ENCODE peak calls at places on chromosomes 1 and 21, in nine cellular contexts. R is EH; T is left ventricle myocardium inferior; M is activated CD4-positive, CD25-positive, alpha-beta regulatory T cell; X is stimulated activated CD4-positive, alpha-beta T cell treated with anti-CD3 and anti-CD28 coated beads, Interleukin-15, amount 100 ng/mL, for 24 hours; S is HCT116; F is stromal cell of bone marrow; N is AG09309; A is left ventricle myocardium superior. C is an unnamed sample.

GRCh38 chr21:42042651-42043050 is 28.5 kb upstream of the UMODL1 start:
- DNase-seq in R (no peak), T (no peak), M (no peak), X (no peak), S (no peak), F (no peak), N (no peak), A (peak), C (no peak)

GRCh38 chr1:48492392-48492791 is 20.4 kb upstream of the SPATA6 start:
- DNase-seq in R (no peak), T (no peak), M (no peak), X (no peak), S (no peak), F (no peak), N (no peak), A (peak), C (no peak)

GRCh38 chr1:203186446-203187305 is at the start of gene CHI3L1:
- DNase-seq in R (no peak), T (no peak), M (no peak), X (no peak), S (no peak), F (no peak), N (no peak), A (no peak), C (no peak)

GRCh38 chr21:20353351-20353750 is 644.9 kb upstream of the NCAM2 start:
- DNase-seq in R (no peak), T (no peak), M (no peak), X (no peak), S (no peak), F (no peak), N (no peak), A (no peak), C (no peak)

GRCh38 chr1:247409869-247410544 is 6.0 kb upstream of the NLRP3 start:
- DNase-seq in R (no peak), T (no peak), M (no peak), X (peak), S (no peak), F (no peak), N (no peak), A (no peak), C (no peak)

GRCh38 chr1:116817582-116818064 is 63.4 kb downstream of the CD2 start:
- DNase-seq in R (peak), T (no peak), M (peak), X (peak), S (peak), F (no peak), N (no peak), A (no peak), C (peak)

GRCh38 chr1:85571830-85572229 is 8.7 kb upstream of the CCN1 start:
- DNase-seq in R (no peak), T (no peak), M (no peak), X (no peak), S (no peak), F (no peak), N (no peak), A (no peak), C (no peak)

GRCh38 chr1:239237912-239238311 is 148.5 kb upstream of the CHRM3 start:
- DNase-seq in R (no peak), T (no peak), M (no peak), X (no peak), S (no peak), F (no peak), N (no peak), A (no peak), C (peak)

GRCh38 chr21:43005635-43006034 is 31.3 kb downstream of the PKNOX1 start:
- DNase-seq in R (no peak), T (no peak), M (no peak), X (no peak), S (no peak), F (no peak), N (no peak), A (no peak), C (no peak)

GRCh38 chr1:164452549-164452948 is 106.4 kb upstream of the PBX1 start:
- DNase-seq in R (peak), T (no peak), M (no peak), X (no peak), S (no peak), F (no peak), N (no peak), A (no peak), C (no peak)

GRCh38 chr1:20710450-20711284 is 7.1 kb downstream of the KIF17 start:
- DNase-seq in R (no peak), T (no peak), M (no peak), X (no peak), S (no peak), F (no peak), N (no peak), A (no peak), C (no peak)

GRCh38 chr1:169121146-169121923 is 14.8 kb downstream of the ATP1B1 start:
- DNase-seq in R (peak), T (no peak), M (no peak), X (no peak), S (no peak), F (no peak), N (no peak), A (no peak), C (no peak)

C was measured in A549.